ENCODE peak calls at places on chromosomes 12 and 14, in eight cellular contexts. W is lower lobe of right lung; H is ascending aorta; F is transverse colon; O is Peyer's patch; R is CD8-positive, alpha-beta T cell; E is left lung; M is tibial nerve. Z is an unnamed sample. For H3K9me3, the result is how much of the 10 kb centered on the place peaks cover.

GRCh38 chr12:20210795-20211194 is 157.5 kb upstream of the PDE3A start:
- DNase-seq in W (no peak), H (no peak), F (no peak), O (no peak), R (no peak), E (no peak), M (no peak), Z (no peak)

GRCh38 chr12:54021432-54022013 is 6.7 kb upstream of the HOXC6 start:
- DNase-seq in W (no peak), H (no peak), F (no peak), O (no peak), R (no peak), E (no peak), M (no peak), Z (no peak)

GRCh38 chr12:53427905-53428594 is 4.4 kb downstream of the AMHR2 start:
- DNase-seq in W (no peak), H (no peak), F (no peak), O (peak), R (no peak), E (peak), M (no peak), Z (no peak)

GRCh38 chr14:61516125-61516740 is 179.1 kb upstream of the HIF1A start:
- DNase-seq in W (no peak), H (no peak), F (no peak), O (no peak), R (no peak), E (no peak), M (no peak), Z (no peak)

GRCh38 chr12:6295187-6295811 is 15.2 kb upstream of the PLEKHG6 start:
- DNase-seq in W (peak), H (no peak), F (peak), O (peak), R (no peak), E (no peak), M (no peak), Z (peak)

GRCh38 chr12:85516039-85516438 is 236.0 kb downstream of the ALX1 start:
- DNase-seq in W (no peak), H (no peak), F (no peak), O (no peak), R (no peak), E (no peak), M (no peak), Z (no peak)

GRCh38 chr12:10095971-10096370 is 2.8 kb downstream of the CLEC1A start:
- DNase-seq in W (no peak), H (no peak), F (no peak), O (no peak), R (no peak), E (no peak), M (no peak), Z (no peak)

GRCh38 chr12:105076098-105076497 is 8.2 kb downstream of the ALDH1L2 start:
- DNase-seq in W (no peak), H (no peak), F (no peak), O (no peak), R (no peak), E (no peak), M (no peak), Z (no peak)

GRCh38 chr12:102480401-102480800 is at the start of gene IGF1:
- DNase-seq in W (no peak), H (no peak), F (no peak), O (no peak), R (no peak), E (no peak), M (no peak), Z (no peak)

GRCh38 chr14:32345311-32345771 is 16.2 kb downstream of the AKAP6 start:
- DNase-seq in W (no peak), H (no peak), F (peak), O (peak), R (no peak), E (no peak), M (no peak), Z (no peak)

GRCh38 chr14:91229743-91230200 is 14.7 kb downstream of the GPR68 start:
- DNase-seq in W (no peak), H (no peak), F (peak), O (peak), R (peak), E (no peak), M (no peak), Z (no peak)

GRCh38 chr14:62914025-62914424 is 131.2 kb downstream of the KCNH5 start:
- DNase-seq in W (no peak), H (no peak), F (no peak), O (no peak), R (no peak), E (no peak), M (no peak), Z (no peak)

GRCh38 chr12:103908877-103909276 is 21.3 kb upstream of the HSP90B1 start:
- DNase-seq in W (no peak), H (no peak), F (no peak), O (no peak), R (no peak), E (no peak), M (no peak), Z (no peak)

GRCh38 chr14:65230287-65230728 is 128.0 kb upstream of the MAX start:
- DNase-seq in W (peak), H (no peak), F (no peak), O (no peak), R (no peak), E (peak), M (peak), Z (peak)

GRCh38 chr12:25829192-25829591 is 129.3 kb upstream of the RASSF8 start:
- DNase-seq in W (no peak), H (no peak), F (peak), O (no peak), R (no peak), E (no peak), M (peak), Z (no peak)

GRCh38 chr12:75779891-75780501 is 251.6 kb downstream of the PHLDA1 start:
- DNase-seq in W (no peak), H (no peak), F (no peak), O (no peak), R (no peak), E (no peak), M (no peak), Z (no peak)

GRCh38 chr12:674272-674781 is 11.1 kb upstream of the NINJ2 start:
- DNase-seq in W (no peak), H (no peak), F (no peak), O (peak), R (peak), E (no peak), M (no peak), Z (no peak)

GRCh38 chr14:59134307-59134706 is 54.2 kb upstream of the DAAM1 start:
- DNase-seq in W (no peak), H (no peak), F (no peak), O (no peak), R (no peak), E (no peak), M (no peak), Z (no peak)

DNA sequence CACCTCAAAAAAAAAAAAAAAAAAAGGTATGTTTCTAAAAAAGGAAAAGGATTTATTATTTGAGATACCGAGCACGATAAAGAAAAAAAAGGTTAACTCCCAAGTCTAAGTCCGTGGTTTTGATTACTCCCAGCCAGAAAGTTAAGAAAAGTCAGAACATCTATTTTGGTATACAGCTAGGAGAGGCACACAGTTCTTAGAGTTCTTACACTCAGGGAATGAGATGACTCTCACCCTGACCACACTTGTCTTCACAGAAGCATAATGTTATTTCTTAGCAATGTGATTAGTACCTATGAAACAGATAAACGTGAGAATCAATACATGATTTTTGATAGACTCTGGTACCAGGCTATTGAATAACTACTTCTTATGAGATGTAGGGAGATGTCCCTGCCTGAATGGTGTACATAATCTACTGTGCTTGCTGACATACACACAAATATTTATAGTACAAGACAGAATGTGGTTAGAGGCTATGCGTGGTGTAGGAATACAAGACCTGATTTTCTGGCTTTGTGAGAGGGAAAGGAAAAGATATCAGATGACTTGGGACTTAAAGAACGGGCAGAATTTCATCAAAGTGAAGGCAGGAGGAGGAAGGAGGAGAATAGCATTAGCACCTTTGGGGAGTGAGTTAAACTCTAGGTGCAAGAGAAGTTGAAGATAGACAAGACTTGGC is 31.6 kb downstream of the LIMA1 start:
- DNase-seq in W (no peak), H (no peak), F (no peak), O (no peak), R (no peak), E (no peak), M (no peak), Z (no peak)
- H3K27ac ChIP-seq in W (no peak), H (no peak), F (peak), O (peak), R (no peak), E (no peak), M (peak), Z (peak)

DNA sequence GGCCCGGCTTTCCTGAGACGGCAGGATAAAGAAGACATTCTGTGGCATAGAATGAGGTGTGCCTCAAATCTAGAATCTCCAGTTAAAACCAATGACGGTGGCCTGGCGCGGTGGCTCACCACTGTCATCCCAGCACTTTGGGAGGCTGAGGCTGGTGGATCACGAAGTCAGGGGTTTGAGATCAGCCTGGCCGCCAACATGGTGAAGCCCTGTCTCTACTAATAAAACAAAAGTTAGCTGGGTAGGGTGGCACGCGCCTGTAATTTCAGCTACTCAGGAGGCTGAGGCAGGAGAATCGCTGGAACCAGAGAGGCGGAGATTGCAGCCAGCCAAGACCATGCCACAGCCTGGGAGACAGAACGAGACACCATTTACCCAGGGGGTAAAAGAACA is 193.6 kb downstream of the ALG10 start:
- DNase-seq in W (no peak), H (no peak), F (no peak), O (no peak), R (no peak), E (no peak), M (no peak), Z (no peak)
- H3K9me3 ChIP-seq in W (under half), H (under half), F (under half), O (under half), R (under half), E (under half), M (under half), Z (under half)

GRCh38 chr14:69263364-69263763 is 3.4 kb downstream of the GALNT16 start:
- DNase-seq in W (no peak), H (no peak), F (peak), O (peak), R (no peak), E (no peak), M (peak), Z (no peak)

GRCh38 chr14:69261761-69262331 is 1.9 kb downstream of the GALNT16 start:
- DNase-seq in W (no peak), H (no peak), F (no peak), O (peak), R (no peak), E (no peak), M (no peak), Z (no peak)

GRCh38 chr14:69260979-69261605 is 1.1 kb downstream of the GALNT16 start:
- DNase-seq in W (no peak), H (no peak), F (peak), O (peak), R (peak), E (no peak), M (no peak), Z (peak)

GRCh38 chr14:69263771-69264170 is 3.8 kb downstream of the GALNT16 start:
- DNase-seq in W (no peak), H (no peak), F (no peak), O (no peak), R (no peak), E (no peak), M (no peak), Z (no peak)

DNA sequence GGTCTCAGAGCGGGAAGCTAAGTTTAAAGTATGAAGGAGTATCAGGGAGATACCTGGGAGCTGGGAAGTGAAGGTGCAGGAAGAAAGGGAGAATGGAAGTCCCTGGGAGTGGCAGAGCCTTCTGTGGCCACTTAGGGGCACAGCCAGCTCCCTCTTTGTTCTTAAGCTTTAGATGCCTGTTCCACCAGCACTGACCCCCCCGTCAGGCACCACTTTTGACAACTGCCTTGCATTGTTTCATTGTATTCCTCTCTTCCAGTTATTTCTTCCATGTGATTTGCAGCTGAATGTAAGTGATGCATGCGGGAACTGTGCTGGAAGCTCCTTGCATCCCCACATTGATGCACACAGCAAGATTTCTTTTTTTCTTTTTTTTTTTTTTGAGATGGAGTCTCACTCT is 2.6 kb downstream of the GALNT16 start:
- DNase-seq in W (no peak), H (no peak), F (no peak), O (no peak), R (no peak), E (no peak), M (no peak), Z (no peak)
- TF ChIP-seq CTCF in W (no peak), H (no peak), F (no peak), O (no peak), R (no peak), E (no peak), M (no peak), Z (no peak)

GRCh38 chr14:21072102-21072501 is 2.0 kb downstream of the ARHGEF40 start:
- DNase-seq in W (no peak), H (no peak), F (no peak), O (no peak), R (no peak), E (no peak), M (peak), Z (no peak)
- H3K27ac ChIP-seq in W (peak), H (peak), F (peak), O (peak), R (no peak), E (peak), M (peak), Z (peak)

DNA sequence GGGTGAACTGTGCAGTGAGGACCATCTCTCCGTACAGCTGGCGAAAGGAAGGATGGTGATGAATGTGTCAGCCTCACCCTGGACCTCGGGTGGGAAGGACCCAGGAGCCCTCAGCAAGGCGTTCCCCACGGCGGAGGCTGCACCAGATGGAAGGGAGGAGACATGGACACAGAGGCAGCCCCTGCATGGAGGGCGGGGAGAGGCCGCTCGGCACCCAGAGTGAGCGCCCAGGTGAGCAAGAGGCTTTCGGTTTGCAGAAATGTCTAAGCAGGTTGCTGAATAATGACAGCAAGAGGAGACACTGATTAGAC is 109.9 kb downstream of the PIWIL1 start:
- DNase-seq in W (no peak), H (no peak), F (no peak), O (no peak), R (no peak), E (no peak), M (no peak), Z (no peak)
- H3K9me3 ChIP-seq in W (under half), H (under half), F (under half), O (under half), R (under half), E (under half), M (under half), Z (under half)

GRCh38 chr12:96399919-96400630 is at the start of gene CDK17:
- DNase-seq in W (peak), H (peak), F (peak), O (peak), R (peak), E (peak), M (peak), Z (peak)
- TF ChIP-seq CTCF in W (peak), H (peak), F (peak), O (peak), R (no peak), E (peak), M (peak), Z (no peak)

DNA sequence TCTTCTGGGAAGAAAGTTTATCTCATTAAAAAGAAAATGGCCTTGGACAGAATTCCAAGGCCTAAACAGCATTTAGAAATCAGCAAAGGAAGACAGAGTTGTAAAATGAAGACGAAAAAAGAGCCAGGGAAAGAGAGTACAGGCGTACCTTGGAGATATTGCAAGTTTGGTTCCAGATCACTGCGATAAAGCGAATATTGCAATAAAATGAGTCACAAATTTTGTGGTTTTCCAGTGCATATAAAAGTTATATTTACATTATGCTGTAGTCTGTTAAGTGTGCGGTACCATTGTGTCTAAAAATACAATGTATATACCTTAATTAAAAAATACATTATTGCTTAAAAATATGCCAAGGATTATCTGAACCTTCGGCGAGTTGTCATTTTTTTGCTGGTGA is 9.0 kb downstream of the PCNX1 start:
- DNase-seq in W (no peak), H (no peak), F (no peak), O (no peak), R (no peak), E (no peak), M (no peak), Z (no peak)
- H3K27ac ChIP-seq in W (no peak), H (no peak), F (no peak), O (no peak), R (no peak), E (no peak), M (no peak), Z (no peak)

GRCh38 chr14:46198676-46199075 is 452.9 kb downstream of the RPL10L start:
- DNase-seq in W (no peak), H (no peak), F (no peak), O (no peak), R (no peak), E (no peak), M (no peak), Z (no peak)
- H3K9me3 ChIP-seq in W (under half), H (under half), F (under half), O (under half), R (under half), E (under half), M (under half), Z (under half)

DNA sequence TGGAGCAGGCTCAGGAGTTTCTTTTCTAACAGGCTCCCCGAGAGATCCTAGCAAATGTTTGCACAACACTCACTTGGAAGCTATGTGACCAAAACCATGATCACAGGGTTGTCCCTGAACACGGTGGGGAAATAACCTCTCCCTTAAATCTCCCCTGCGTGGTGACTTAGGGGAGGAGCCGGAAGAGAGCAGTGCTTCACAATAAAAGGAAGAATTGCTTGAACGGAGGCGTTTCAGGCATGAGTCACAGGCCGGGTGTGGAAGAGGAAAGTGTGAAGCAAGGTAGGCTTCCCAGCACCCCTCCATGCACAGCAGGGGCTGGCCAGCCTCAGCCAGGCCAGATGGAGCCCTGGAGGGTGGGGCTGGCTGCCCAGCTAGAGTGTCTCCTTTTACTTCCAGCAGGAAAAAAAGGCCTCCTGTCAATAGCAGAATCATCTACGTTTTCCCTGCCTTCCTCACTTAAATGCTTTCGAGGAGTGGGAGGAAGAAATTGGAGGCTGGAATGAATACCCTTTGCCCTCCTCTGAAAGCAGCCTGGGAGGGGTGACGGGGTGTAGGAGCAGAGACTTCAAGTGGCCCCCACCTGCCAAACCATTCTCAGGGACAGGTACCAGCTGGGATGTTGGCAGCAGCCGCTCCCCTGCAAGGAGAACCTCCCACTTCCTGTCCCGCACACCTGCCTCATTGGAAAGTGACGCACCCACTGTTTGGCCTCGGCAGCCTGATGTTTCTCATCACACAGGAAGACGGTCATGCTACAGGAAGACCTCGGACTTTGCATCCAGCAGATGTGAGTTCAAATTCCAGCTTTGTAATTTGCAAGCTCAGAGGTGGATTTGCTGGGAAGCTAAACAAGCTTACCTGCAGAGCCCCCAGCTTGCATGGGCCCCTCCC is 30.1 kb upstream of the PPP2R5C start:
- DNase-seq in W (peak), H (peak), F (peak), O (peak), R (peak), E (peak), M (no peak), Z (peak)
- TF ChIP-seq CTCF in W (no peak), H (no peak), F (no peak), O (no peak), R (no peak), E (no peak), M (no peak), Z (no peak)